ENCODE peak calls at places on chromosomes 16 and 17, in four cellular contexts. One of them, this sample, is unnamed.

GRCh38 chr17:292016-292415 is 60.6 kb downstream of the RPH3AL start:
- DNase-seq in cardiac muscle cell: no peak
- DNase-seq in mucosa of gallbladder: no peak
- DNase-seq in NCI-H1436: no peak
- DNase-seq in this sample: no peak

GRCh38 chr17:82343560-82343959 is 10.0 kb upstream of the SECTM1 start:
- DNase-seq in cardiac muscle cell: no peak
- DNase-seq in mucosa of gallbladder: no peak
- DNase-seq in NCI-H1436: no peak
- DNase-seq in this sample: no peak

GRCh38 chr16:89828199-89828869 is at the start of gene SPIRE2:
- DNase-seq in cardiac muscle cell: peak
- DNase-seq in mucosa of gallbladder: peak
- DNase-seq in NCI-H1436: peak
- DNase-seq in this sample: peak

GRCh38 chr17:76199466-76199865 is 40.8 kb downstream of the RNF157 start:
- DNase-seq in NCI-H1436: no peak
- DNase-seq in mucosa of gallbladder: no peak
- DNase-seq in cardiac muscle cell: no peak
- DNase-seq in this sample: no peak

GRCh38 chr17:39665642-39666221 is 583 bp downstream of the TCAP start:
- DNase-seq in mucosa of gallbladder: no peak
- DNase-seq in cardiac muscle cell: no peak
- DNase-seq in NCI-H1436: peak
- DNase-seq in this sample: no peak

GRCh38 chr17:12983986-12984932 is 33.6 kb downstream of the ELAC2 start:
- DNase-seq in NCI-H1436: no peak
- DNase-seq in mucosa of gallbladder: no peak
- DNase-seq in cardiac muscle cell: peak
- DNase-seq in this sample: no peak

GRCh38 chr16:88527186-88527936 is 42.8 kb upstream of the ZC3H18 start:
- DNase-seq in mucosa of gallbladder: peak
- DNase-seq in cardiac muscle cell: peak
- DNase-seq in NCI-H1436: peak
- DNase-seq in this sample: peak

GRCh38 chr16:28589930-28590329 is 6.9 kb downstream of the SULT1A2 start:
- DNase-seq in cardiac muscle cell: no peak
- DNase-seq in mucosa of gallbladder: no peak
- DNase-seq in NCI-H1436: no peak
- DNase-seq in this sample: no peak

GRCh38 chr16:1520461-1520860 is 13.0 kb upstream of the TMEM204 start:
- DNase-seq in mucosa of gallbladder: no peak
- DNase-seq in NCI-H1436: no peak
- DNase-seq in cardiac muscle cell: no peak
- DNase-seq in this sample: no peak

GRCh38 chr16:84190731-84191388 is at the start of gene ADAD2:
- DNase-seq in cardiac muscle cell: no peak
- DNase-seq in NCI-H1436: no peak
- DNase-seq in mucosa of gallbladder: no peak
- DNase-seq in this sample: no peak

GRCh38 chr16:66690106-66690847 is 6.3 kb downstream of the CMTM4 start:
- DNase-seq in mucosa of gallbladder: no peak
- DNase-seq in cardiac muscle cell: no peak
- DNase-seq in NCI-H1436: no peak
- DNase-seq in this sample: no peak

This sample was measured in SK-N-DZ.